ENCODE peak calls at places on chromosomes 5 and 9, in nine cellular contexts. Q is SJSA1, Y is NCI-H1105, W is H4, H is amygdala, O is GM04503, A is pulmonary artery endothelial cell, N is AG09319, B is AG10803. M is an unnamed sample.
A peak's percentile ranks its signal among the peaks of the same experiment; 100 is the strongest.

GRCh38 chr9:137556069-137556838 is 4.6 kb downstream of the MRPL41 start:
- DNase-seq in Q (no peak), Y (no peak), W (no peak), H (no peak), O (no peak), A (no peak), N (no peak), B (no peak), M (no peak)

GRCh38 chr9:131837316-131837715 is 97.4 kb upstream of the RAPGEF1 start:
- DNase-seq in Q (no peak), Y (no peak), W (no peak), H (no peak), O (no peak), A (no peak), N (no peak), B (no peak), M (no peak)

GRCh38 chr5:6753851-6754250 is 40.6 kb downstream of the TENT4A start:
- DNase-seq in Q (no peak), Y (no peak), W (no peak), H (no peak), O (no peak), A (no peak), N (no peak), B (no peak), M (no peak)

GRCh38 chr5:170752257-170753215 is 31.0 kb upstream of the GABRP start:
- DNase-seq in Q (no peak), Y (peak; percentile 86), W (no peak), H (no peak), O (no peak), A (no peak), N (no peak), B (no peak), M (no peak)

GRCh38 chr5:111197523-111197922 is 26.7 kb upstream of the CAMK4 start:
- DNase-seq in Q (no peak), Y (no peak), W (peak; percentile 18), H (peak; percentile 0), O (no peak), A (no peak), N (no peak), B (peak; percentile 1), M (no peak)

GRCh38 chr9:99628843-99629242 is 192.8 kb upstream of the NR4A3 start:
- DNase-seq in Q (no peak), Y (no peak), W (no peak), H (no peak), O (no peak), A (no peak), N (no peak), B (no peak), M (no peak)

GRCh38 chr5:775960-776861 is 8.3 kb downstream of the ZDHHC11B start:
- DNase-seq in Q (no peak), Y (no peak), W (peak; percentile 9), H (no peak), O (no peak), A (no peak), N (no peak), B (no peak), M (no peak)

GRCh38 chr9:37682951-37683350 is 32.2 kb downstream of the FRMPD1 start:
- DNase-seq in Q (no peak), Y (no peak), W (no peak), H (no peak), O (no peak), A (no peak), N (no peak), B (no peak), M (no peak)

GRCh38 chr5:61600141-61600480 is 268.1 kb downstream of the ZSWIM6 start:
- DNase-seq in Q (no peak), Y (no peak), W (no peak), H (no peak), O (no peak), A (no peak), N (no peak), B (no peak), M (no peak)

GRCh38 chr9:35798658-35799366 is 7.4 kb downstream of the NPR2 start:
- DNase-seq in Q (peak; percentile 61), Y (no peak), W (peak; percentile 84), H (no peak), O (no peak), A (no peak), N (no peak), B (peak; percentile 42), M (no peak)

GRCh38 chr9:131259432-131259885 is 16.9 kb downstream of the FAM78A start:
- DNase-seq in Q (no peak), Y (no peak), W (no peak), H (no peak), O (no peak), A (no peak), N (no peak), B (no peak), M (no peak)

GRCh38 chr9:94084314-94084713 is at the start of gene PTPDC1:
- DNase-seq in Q (no peak), Y (no peak), W (peak; percentile 33), H (peak; percentile 73), O (no peak), A (no peak), N (peak; percentile 73), B (peak; percentile 84), M (no peak)

GRCh38 chr9:126061575-126061974 is 265.1 kb upstream of the MVB12B start:
- DNase-seq in Q (no peak), Y (no peak), W (no peak), H (no peak), O (no peak), A (no peak), N (no peak), B (no peak), M (no peak)